ENCODE peak calls at places on chromosomes 2 and 18, in eight cellular contexts. K, N, C, X, L, A, U and J are unnamed samples.

GRCh38 chr18:48656176-48656575 is 117.3 kb downstream of the CTIF start:
- DNase-seq in K (no peak), N (no peak), C (no peak), X (no peak), L (no peak), A (no peak), U (no peak), J (no peak)

GRCh38 chr2:48347712-48348111 is 182.2 kb upstream of the STON1 start:
- DNase-seq in K (no peak), N (no peak), C (no peak), X (no peak), L (no peak), A (no peak), U (no peak), J (no peak)

GRCh38 chr2:62136956-62137355 is 59.0 kb upstream of the B3GNT2 start:
- DNase-seq in K (no peak), N (no peak), C (no peak), X (no peak), L (no peak), A (no peak), U (no peak), J (no peak)

GRCh38 chr2:102615620-102616436 is 3.5 kb upstream of the SLC9A2 start:
- DNase-seq in K (peak), N (peak), C (peak), X (peak), L (peak), A (peak), U (peak), J (no peak)

GRCh38 chr18:7116832-7117389 is 686 bp downstream of the LAMA1 start:
- DNase-seq in K (no peak), N (no peak), C (no peak), X (no peak), L (peak), A (no peak), U (no peak), J (no peak)

GRCh38 chr2:7692657-7693161 is 775.5 kb downstream of the RNF144A start:
- DNase-seq in K (no peak), N (no peak), C (no peak), X (no peak), L (no peak), A (peak), U (no peak), J (no peak)

GRCh38 chr2:130796280-130796679 is 40.4 kb upstream of the ARHGEF4 start:
- DNase-seq in K (no peak), N (no peak), C (no peak), X (no peak), L (no peak), A (peak), U (no peak), J (peak)

GRCh38 chr2:110788936-110789335 is 56.6 kb downstream of the ACOXL start:
- DNase-seq in K (no peak), N (no peak), C (no peak), X (no peak), L (no peak), A (no peak), U (no peak), J (no peak)

GRCh38 chr2:34353498-34354113 is 754.5 kb upstream of the FAM98A start:
- DNase-seq in K (no peak), N (no peak), C (no peak), X (no peak), L (no peak), A (no peak), U (no peak), J (no peak)

GRCh38 chr18:56815926-56816325 is 164.8 kb downstream of the WDR7 start:
- DNase-seq in K (no peak), N (no peak), C (no peak), X (no peak), L (no peak), A (no peak), U (no peak), J (no peak)

GRCh38 chr2:71748227-71748626 is 294.9 kb downstream of the DYSF start:
- DNase-seq in K (no peak), N (peak), C (no peak), X (no peak), L (peak), A (no peak), U (no peak), J (no peak)

GRCh38 chr2:72993147-72993546 is 75.8 kb downstream of the EMX1 start:
- DNase-seq in K (no peak), N (no peak), C (peak), X (peak), L (peak), A (peak), U (peak), J (no peak)

GRCh38 chr2:23803275-23803964 is 123.5 kb downstream of the ATAD2B start:
- DNase-seq in K (no peak), N (no peak), C (no peak), X (no peak), L (peak), A (peak), U (no peak), J (no peak)

GRCh38 chr2:8600456-8600855 is 81.4 kb upstream of the ID2 start:
- DNase-seq in K (no peak), N (no peak), C (no peak), X (no peak), L (no peak), A (no peak), U (no peak), J (no peak)

GRCh38 chr2:148987286-148987685 is 51.2 kb upstream of the LYPD6B start:
- DNase-seq in K (no peak), N (no peak), C (no peak), X (no peak), L (no peak), A (no peak), U (no peak), J (no peak)

GRCh38 chr2:17857016-17857415 is 21.5 kb upstream of the KCNS3 start:
- DNase-seq in K (peak), N (no peak), C (no peak), X (no peak), L (peak), A (peak), U (no peak), J (no peak)

GRCh38 chr2:218658671-218659257 is 659 bp downstream of the ZNF142 start:
- DNase-seq in K (no peak), N (no peak), C (peak), X (peak), L (peak), A (peak), U (peak), J (no peak)

GRCh38 chr2:228318218-228318617 is 136.7 kb upstream of the SPHKAP start:
- DNase-seq in K (no peak), N (peak), C (no peak), X (no peak), L (peak), A (peak), U (peak), J (no peak)

GRCh38 chr2:159131882-159132281 is 154.6 kb downstream of the WDSUB1 start:
- DNase-seq in K (peak), N (no peak), C (no peak), X (no peak), L (peak), A (peak), U (no peak), J (no peak)

GRCh38 chr2:56182420-56182819 is 1.4 kb upstream of the CCDC85A start:
- DNase-seq in K (no peak), N (no peak), C (no peak), X (no peak), L (no peak), A (no peak), U (no peak), J (no peak)

GRCh38 chr2:12515871-12516270 is 200.9 kb upstream of the TRIB2 start:
- DNase-seq in K (no peak), N (no peak), C (no peak), X (no peak), L (no peak), A (no peak), U (no peak), J (no peak)

GRCh38 chr2:190467575-190468083 is 59.5 kb downstream of the MFSD6 start:
- DNase-seq in K (no peak), N (no peak), C (no peak), X (peak), L (no peak), A (no peak), U (no peak), J (peak)

GRCh38 chr2:6855860-6856547 is 9.7 kb downstream of the CMPK2 start:
- DNase-seq in K (no peak), N (no peak), C (no peak), X (no peak), L (no peak), A (no peak), U (no peak), J (no peak)

GRCh38 chr2:98037666-98038339 is 42.1 kb upstream of the TMEM131 start:
- DNase-seq in K (no peak), N (no peak), C (no peak), X (no peak), L (no peak), A (no peak), U (no peak), J (no peak)